ENCODE peak calls at places on chromosomes 6 and 20, in seven cellular contexts. A is dermis microvascular lymphatic vessel endothelial cell; H is DMS153; J is GM20000; U is kidney tubule cell; F is stimulated activated naive CD8-positive, alpha-beta T cell treated with anti-CD3 and anti-CD28 coated beads, Interleukin-15, Interleukin-2, amounts not matched to agents 100 U/mL and 50 U/mL, for 24 hours; P is stimulated activated CD4-positive, alpha-beta T cell treated with anti-CD3 and anti-CD28 coated beads, Interleukin-12 subunit alpha, Interleukin-12 subunit beta, amount 100 ng/mL, for 48 hours. V is an unnamed sample.
A peak's percentile ranks its signal among the peaks of the same experiment; 100 is the strongest.

GRCh38 chr6:13234130-13234529 is 94.2 kb downstream of the TBC1D7 start:
- DNase-seq in A (no peak), H (no peak), J (no peak), U (no peak), F (no peak), P (no peak), V (no peak)

GRCh38 chr6:32984639-32985389 is 16.4 kb downstream of the BRD2 start:
- DNase-seq in A (peak; percentile 74), H (peak; percentile 92), J (peak; percentile 72), U (peak; percentile 83), F (peak; percentile 93), P (peak; percentile 85), V (no peak)

GRCh38 chr6:90729057-90729456 is 142.2 kb upstream of the MAP3K7 start:
- DNase-seq in A (no peak), H (no peak), J (no peak), U (no peak), F (no peak), P (no peak), V (no peak)

GRCh38 chr6:75207211-75207984 is 1.5 kb upstream of the COL12A1 start:
- DNase-seq in A (no peak), H (no peak), J (peak; percentile 19), U (no peak), F (peak; percentile 11), P (no peak), V (no peak)

GRCh38 chr6:117317261-117317660 is 51.9 kb downstream of the VGLL2 start:
- DNase-seq in A (no peak), H (no peak), J (no peak), U (peak; percentile 38), F (no peak), P (no peak), V (no peak)

GRCh38 chr6:13278184-13278583 is 50.2 kb downstream of the TBC1D7 start:
- DNase-seq in A (no peak), H (no peak), J (no peak), U (no peak), F (peak; percentile 31), P (no peak), V (no peak)

GRCh38 chr6:130076512-130076911 is 58.1 kb downstream of the L3MBTL3 start:
- DNase-seq in A (no peak), H (no peak), J (no peak), U (no peak), F (no peak), P (no peak), V (no peak)

GRCh38 chr20:24317224-24317623 is 152.2 kb upstream of the SYNDIG1 start:
- DNase-seq in A (no peak), H (no peak), J (no peak), U (no peak), F (no peak), P (no peak), V (no peak)

GRCh38 chr6:99905209-99906106 is 88.6 kb downstream of the MCHR2 start:
- DNase-seq in A (peak; percentile 11), H (peak; percentile 45), J (peak; percentile 37), U (peak; percentile 56), F (no peak), P (no peak), V (no peak)

GRCh38 chr6:47383360-47383759 is 73.7 kb upstream of the TNFRSF21 start:
- DNase-seq in A (no peak), H (no peak), J (no peak), U (no peak), F (no peak), P (no peak), V (no peak)

GRCh38 chr20:8524716-8525343 is 392.8 kb downstream of the PLCB1 start:
- DNase-seq in A (no peak), H (no peak), J (no peak), U (no peak), F (no peak), P (no peak), V (no peak)

GRCh38 chr6:107408714-107409113 is 50.6 kb downstream of the PDSS2 start:
- DNase-seq in A (no peak), H (no peak), J (no peak), U (no peak), F (no peak), P (no peak), V (no peak)

GRCh38 chr6:29510202-29510601 is 22.4 kb upstream of the MAS1L start:
- DNase-seq in A (no peak), H (no peak), J (no peak), U (no peak), F (no peak), P (no peak), V (no peak)